ENCODE peak calls at places on chromosomes 6 and 20, in five cellular contexts. Y is AG10803, N is fibroblast of lung, E is aorta, B is spleen. R is an unnamed sample.
A peak's percentile ranks its signal among the peaks of the same experiment; 100 is the strongest.

GRCh38 chr6:24995270-24995669 is 59.5 kb upstream of the RIPOR2 start:
- DNase-seq in Y (no peak), N (no peak), E (no peak), B (no peak), R (no peak)

GRCh38 chr20:57957397-57958049 is 247.7 kb upstream of the PMEPA1 start:
- DNase-seq in Y (peak; percentile 79), N (no peak), E (no peak), B (no peak), R (no peak)

GRCh38 chr20:14051454-14051853 is 56.1 kb downstream of the MACROD2 start:
- DNase-seq in Y (no peak), N (no peak), E (no peak), B (no peak), R (no peak)

GRCh38 chr20:58987790-58988564 is 6.9 kb downstream of the NELFCD start:
- DNase-seq in Y (no peak), N (no peak), E (peak; percentile 28), B (peak; percentile 55), R (no peak)

GRCh38 chr6:5751525-5752252 is 255.0 kb downstream of the NRN1 start:
- DNase-seq in Y (peak; percentile 43), N (no peak), E (no peak), B (no peak), R (no peak)

GRCh38 chr20:16732506-16733152 is 2.8 kb downstream of the SNRPB2 start:
- DNase-seq in Y (no peak), N (no peak), E (no peak), B (no peak), R (no peak)

GRCh38 chr6:6790891-6791290 is 202.4 kb downstream of the LY86 start:
- DNase-seq in Y (no peak), N (no peak), E (no peak), B (no peak), R (no peak)

GRCh38 chr20:53708129-53708968 is 114.7 kb upstream of the ZNF217 start:
- DNase-seq in Y (peak; percentile 91), N (peak; percentile 53), E (no peak), B (no peak), R (no peak)

GRCh38 chr6:82408952-82409421 is 45.4 kb downstream of the TPBG start:
- DNase-seq in Y (peak; percentile 64), N (peak; percentile 58), E (no peak), B (no peak), R (no peak)

GRCh38 chr6:11043552-11043960 is 549 bp downstream of the ELOVL2 start:
- DNase-seq in Y (no peak), N (no peak), E (peak; percentile 73), B (peak; percentile 76), R (no peak)

GRCh38 chr20:42043921-42044320 is 425.7 kb upstream of the CHD6 start:
- DNase-seq in Y (no peak), N (no peak), E (no peak), B (no peak), R (no peak)

GRCh38 chr20:38112249-38112942 is 52.7 kb downstream of the TGM2 start:
- DNase-seq in Y (no peak), N (no peak), E (no peak), B (no peak), R (no peak)

GRCh38 chr20:51284161-51284560 is 258.4 kb downstream of the NFATC2 start:
- DNase-seq in Y (no peak), N (no peak), E (no peak), B (no peak), R (no peak)

GRCh38 chr6:20929283-20929682 is 395.0 kb downstream of the CDKAL1 start:
- DNase-seq in Y (no peak), N (peak; percentile 41), E (no peak), B (no peak), R (no peak)

GRCh38 chr6:27865952-27866369 is 46.2 kb downstream of the OR2B2 start:
- DNase-seq in Y (no peak), N (no peak), E (no peak), B (peak; percentile 84), R (no peak)

GRCh38 chr6:102387351-102388033 is 994.0 kb downstream of the GRIK2 start:
- DNase-seq in Y (no peak), N (no peak), E (no peak), B (no peak), R (no peak)

GRCh38 chr6:148720371-148720770 is 26.5 kb upstream of the UST start:
- DNase-seq in Y (peak; percentile 46), N (peak; percentile 22), E (no peak), B (no peak), R (no peak)

GRCh38 chr6:163754866-163755265 is 340.3 kb downstream of the QKI start:
- DNase-seq in Y (no peak), N (no peak), E (no peak), B (no peak), R (no peak)

GRCh38 chr6:11393713-11394627 is 143.6 kb upstream of the TMEM170B start:
- DNase-seq in Y (peak; percentile 74), N (no peak), E (no peak), B (no peak), R (no peak)

GRCh38 chr20:44609006-44609510 is 26.7 kb downstream of the PKIG start:
- DNase-seq in Y (no peak), N (no peak), E (no peak), B (no peak), R (no peak)
- H3K4me3 ChIP-seq in Y (no peak overlapping the region), N (no peak overlapping the region), E (no peak overlapping the region), B (no peak overlapping the region), R (no peak overlapping the region)

DNA sequence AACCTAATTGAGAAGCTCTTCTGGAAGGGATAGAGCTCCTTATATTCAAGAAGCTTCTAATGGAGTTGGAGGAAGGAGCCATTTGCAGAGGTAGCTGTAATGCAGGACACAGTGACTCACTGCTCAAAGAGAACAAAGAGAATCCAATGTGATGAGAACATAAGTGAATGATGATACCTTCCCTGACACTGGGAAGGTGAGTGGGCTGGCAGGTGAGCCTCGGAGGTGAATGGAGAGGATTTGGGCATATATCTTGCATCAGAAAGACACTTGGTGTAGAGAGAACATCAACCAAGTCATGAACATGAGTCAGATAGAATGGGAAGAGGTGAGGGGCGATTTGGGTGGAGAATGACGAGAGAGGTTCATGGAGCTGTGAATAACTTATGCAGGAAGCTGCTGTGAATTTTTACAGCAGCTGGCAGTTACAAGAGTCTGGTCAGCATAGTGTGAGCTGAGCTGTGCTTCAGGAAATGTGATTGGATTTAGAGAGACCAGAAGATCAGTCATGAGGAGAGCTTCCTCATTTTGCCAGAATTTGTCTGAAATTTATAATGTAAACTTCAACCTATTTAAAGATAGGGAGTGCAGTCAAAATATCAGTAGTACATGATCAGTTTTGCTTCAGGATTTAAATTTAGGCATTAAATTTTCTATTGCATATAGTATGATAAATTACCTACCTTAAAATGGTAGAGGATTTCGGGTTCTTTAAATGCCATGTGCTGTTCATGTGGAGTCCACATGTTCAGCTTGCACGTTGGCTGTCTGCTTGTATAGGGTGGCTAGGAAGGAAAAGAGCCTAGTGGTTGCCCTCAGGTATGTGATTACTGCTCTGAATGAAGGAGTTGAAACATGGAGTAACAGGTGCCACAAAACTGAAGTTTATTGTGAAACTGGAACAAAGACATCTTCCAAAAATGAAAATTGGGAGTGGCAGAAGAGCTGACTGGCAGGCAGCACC is 59.2 kb upstream of the KIF25 start:
- DNase-seq in Y (peak; percentile 18), N (no peak), E (no peak), B (no peak), R (no peak)
- H3K4me3 ChIP-seq in Y (no peak overlapping the region), N (no peak overlapping the region), E (no peak overlapping the region), B (no peak overlapping the region), R (no peak overlapping the region)

DNA sequence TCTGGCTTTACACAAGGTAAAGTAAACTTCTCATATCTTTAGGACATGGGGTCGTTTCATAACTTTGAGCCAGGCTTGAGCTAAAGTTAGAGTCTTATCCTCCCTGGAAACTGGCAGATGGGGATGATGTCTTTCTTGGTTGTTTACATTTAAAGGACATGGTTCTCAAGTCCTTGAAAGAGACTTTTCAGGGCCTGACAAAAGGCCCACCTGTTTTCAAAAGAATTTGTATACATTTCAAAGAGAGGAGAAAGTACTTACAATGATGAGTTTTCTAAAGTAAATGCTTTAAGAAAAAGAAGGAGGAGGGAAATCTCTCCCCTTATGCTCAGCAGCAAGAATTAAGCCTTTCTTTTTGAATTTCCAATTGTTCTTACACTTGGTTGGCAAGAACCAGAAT is 45.7 kb upstream of the TINAG start:
- DNase-seq in Y (no peak), N (no peak), E (no peak), B (no peak), R (no peak)
- H3K4me3 ChIP-seq in Y (no peak overlapping the region), N (no peak overlapping the region), E (no peak overlapping the region), B (no peak overlapping the region), R (no peak overlapping the region)

GRCh38 chr6:73585566-73586415 is 65.0 kb upstream of the EEF1A1 start:
- DNase-seq in Y (peak; percentile 77), N (peak; percentile 83), E (no peak), B (no peak), R (peak; percentile 41)
- H3K4me3 ChIP-seq in Y (peak overlapping the region; percentile 42), N (peak overlapping the region; percentile 64), E (peak overlapping the region; percentile 43), B (peak overlapping the region; percentile 49), R (peak overlapping the region; percentile 1)

DNA sequence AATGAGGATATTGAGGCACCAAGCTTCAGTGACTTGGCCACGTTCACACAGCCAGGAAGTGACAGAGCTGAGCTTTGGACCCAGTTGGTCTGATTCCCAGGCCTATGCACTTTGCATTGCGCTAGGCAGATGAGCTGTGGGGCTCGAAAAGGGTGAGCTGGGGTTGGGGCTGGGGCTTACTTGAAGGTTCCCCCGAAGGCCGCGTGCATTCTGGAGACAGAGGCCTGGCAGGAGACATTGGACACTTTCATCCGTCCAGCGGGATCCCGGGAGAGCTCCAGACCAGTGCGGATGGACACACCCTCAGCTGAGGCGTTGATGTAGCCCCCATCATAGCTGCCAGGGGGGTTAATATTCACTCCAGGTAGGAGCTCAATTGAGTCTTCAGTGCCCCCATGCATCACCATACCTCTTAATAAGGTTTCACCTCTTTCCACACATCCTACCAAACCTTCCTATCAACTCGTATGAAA is 2.6 kb downstream of the PLTP start:
- DNase-seq in Y (no peak), N (no peak), E (no peak), B (no peak), R (no peak)
- H3K4me3 ChIP-seq in Y (no peak overlapping the region), N (peak overlapping the region; percentile 14), E (no peak overlapping the region), B (peak overlapping the region; percentile 78), R (no peak overlapping the region)

GRCh38 chr6:41200901-41201783 is at the start of gene TREML2:
- DNase-seq in Y (no peak), N (no peak), E (no peak), B (peak; percentile 92), R (no peak)
- H3K4me3 ChIP-seq in Y (no peak within 1 kb of the TSS), N (no peak within 1 kb of the TSS), E (no peak within 1 kb of the TSS), B (peak within 1 kb of the TSS; percentile 68), R (no peak within 1 kb of the TSS)